ENCODE peak calls at places on chromosomes 12 and 14, in six cellular contexts. One of them, this sample, is unnamed.

GRCh38 chr12:131943876-131944275 is 5.9 kb upstream of the EP400 start:
- DNase-seq in CD8-positive, alpha-beta T cell: peak; percentile 9
- DNase-seq in amygdala: no peak
- DNase-seq in kidney epithelial cell: no peak
- DNase-seq in cardiac fibroblast: no peak
- DNase-seq in esophagus squamous epithelium: no peak
- DNase-seq in this sample: no peak

GRCh38 chr12:13661005-13661887 is 320.2 kb downstream of the GRIN2B start:
- DNase-seq in CD8-positive, alpha-beta T cell: no peak
- DNase-seq in amygdala: peak; percentile 29
- DNase-seq in kidney epithelial cell: peak; percentile 9
- DNase-seq in cardiac fibroblast: peak; percentile 61
- DNase-seq in esophagus squamous epithelium: no peak
- DNase-seq in this sample: no peak

GRCh38 chr14:90605430-90605829 is 208.6 kb downstream of the CALM1 start:
- DNase-seq in CD8-positive, alpha-beta T cell: no peak
- DNase-seq in amygdala: no peak
- DNase-seq in kidney epithelial cell: no peak
- DNase-seq in cardiac fibroblast: no peak
- DNase-seq in esophagus squamous epithelium: no peak
- DNase-seq in this sample: no peak

GRCh38 chr12:113473942-113474341 is 2.3 kb upstream of the LHX5 start:
- DNase-seq in CD8-positive, alpha-beta T cell: no peak
- DNase-seq in amygdala: no peak
- DNase-seq in kidney epithelial cell: no peak
- DNase-seq in cardiac fibroblast: no peak
- DNase-seq in esophagus squamous epithelium: no peak
- DNase-seq in this sample: no peak

GRCh38 chr12:34526946-34527345 is 504.6 kb downstream of the ALG10 start:
- DNase-seq in CD8-positive, alpha-beta T cell: no peak
- DNase-seq in amygdala: no peak
- DNase-seq in kidney epithelial cell: no peak
- DNase-seq in cardiac fibroblast: no peak
- DNase-seq in esophagus squamous epithelium: no peak
- DNase-seq in this sample: no peak

GRCh38 chr14:76261371-76261811 is 109.7 kb downstream of the GPATCH2L start:
- DNase-seq in CD8-positive, alpha-beta T cell: no peak
- DNase-seq in amygdala: no peak
- DNase-seq in kidney epithelial cell: no peak
- DNase-seq in cardiac fibroblast: peak; percentile 17
- DNase-seq in esophagus squamous epithelium: no peak
- DNase-seq in this sample: no peak

GRCh38 chr14:32354716-32355115 is 25.6 kb downstream of the AKAP6 start:
- DNase-seq in CD8-positive, alpha-beta T cell: no peak
- DNase-seq in amygdala: no peak
- DNase-seq in kidney epithelial cell: no peak
- DNase-seq in cardiac fibroblast: no peak
- DNase-seq in esophagus squamous epithelium: no peak
- DNase-seq in this sample: no peak

GRCh38 chr12:77591959-77592358 is 238.7 kb upstream of the NAV3 start:
- DNase-seq in CD8-positive, alpha-beta T cell: no peak
- DNase-seq in amygdala: no peak
- DNase-seq in kidney epithelial cell: no peak
- DNase-seq in cardiac fibroblast: no peak
- DNase-seq in esophagus squamous epithelium: no peak
- DNase-seq in this sample: no peak

GRCh38 chr12:31687101-31687527 is 27.6 kb downstream of the ETFBKMT start:
- DNase-seq in CD8-positive, alpha-beta T cell: no peak
- DNase-seq in amygdala: no peak
- DNase-seq in kidney epithelial cell: no peak
- DNase-seq in cardiac fibroblast: no peak
- DNase-seq in esophagus squamous epithelium: no peak
- DNase-seq in this sample: no peak

GRCh38 chr14:23352506-23353432 is at the start of gene SLC22A17:
- DNase-seq in CD8-positive, alpha-beta T cell: peak; percentile 79
- DNase-seq in amygdala: peak; percentile 76
- DNase-seq in kidney epithelial cell: peak; percentile 32
- DNase-seq in cardiac fibroblast: peak; percentile 85
- DNase-seq in esophagus squamous epithelium: no peak
- DNase-seq in this sample: no peak

GRCh38 chr12:93979189-93979588 is 169.2 kb upstream of the PLXNC1 start:
- DNase-seq in CD8-positive, alpha-beta T cell: no peak
- DNase-seq in amygdala: no peak
- DNase-seq in kidney epithelial cell: no peak
- DNase-seq in cardiac fibroblast: peak; percentile 49
- DNase-seq in esophagus squamous epithelium: no peak
- DNase-seq in this sample: no peak

GRCh38 chr14:105495101-105495989 is 4.3 kb downstream of the TEDC1 start:
- DNase-seq in CD8-positive, alpha-beta T cell: peak; percentile 19
- DNase-seq in amygdala: no peak
- DNase-seq in kidney epithelial cell: no peak
- DNase-seq in cardiac fibroblast: no peak
- DNase-seq in esophagus squamous epithelium: no peak
- DNase-seq in this sample: no peak

GRCh38 chr14:65847065-65847847 is 434.7 kb downstream of the FUT8 start:
- DNase-seq in CD8-positive, alpha-beta T cell: peak; percentile 84
- DNase-seq in amygdala: no peak
- DNase-seq in kidney epithelial cell: no peak
- DNase-seq in cardiac fibroblast: no peak
- DNase-seq in esophagus squamous epithelium: no peak
- DNase-seq in this sample: peak; percentile 57

GRCh38 chr12:53210843-53211242 is 3.8 kb upstream of the ITGB7 start:
- DNase-seq in CD8-positive, alpha-beta T cell: no peak
- DNase-seq in amygdala: no peak
- DNase-seq in kidney epithelial cell: no peak
- DNase-seq in cardiac fibroblast: no peak
- DNase-seq in esophagus squamous epithelium: no peak
- DNase-seq in this sample: no peak

GRCh38 chr12:129909051-129910020 is 5.5 kb upstream of the TMEM132D start:
- DNase-seq in CD8-positive, alpha-beta T cell: no peak
- DNase-seq in amygdala: no peak
- DNase-seq in kidney epithelial cell: no peak
- DNase-seq in cardiac fibroblast: no peak
- DNase-seq in esophagus squamous epithelium: no peak
- DNase-seq in this sample: no peak

GRCh38 chr14:47676301-47676617 is 854 bp upstream of the MDGA2 start:
- DNase-seq in CD8-positive, alpha-beta T cell: no peak
- DNase-seq in amygdala: no peak
- DNase-seq in kidney epithelial cell: no peak
- DNase-seq in cardiac fibroblast: no peak
- DNase-seq in esophagus squamous epithelium: no peak
- DNase-seq in this sample: no peak

GRCh38 chr14:25833341-25834121 is 764.3 kb downstream of the NOVA1 start:
- DNase-seq in CD8-positive, alpha-beta T cell: no peak
- DNase-seq in amygdala: peak; percentile 5
- DNase-seq in kidney epithelial cell: no peak
- DNase-seq in cardiac fibroblast: peak; percentile 25
- DNase-seq in esophagus squamous epithelium: no peak
- DNase-seq in this sample: no peak

GRCh38 chr12:88998421-88998820 is 353.9 kb downstream of the DUSP6 start:
- DNase-seq in CD8-positive, alpha-beta T cell: no peak
- DNase-seq in amygdala: no peak
- DNase-seq in kidney epithelial cell: no peak
- DNase-seq in cardiac fibroblast: peak; percentile 58
- DNase-seq in esophagus squamous epithelium: no peak
- DNase-seq in this sample: no peak

GRCh38 chr12:45388545-45388944 is 172.7 kb downstream of the ANO6 start:
- DNase-seq in CD8-positive, alpha-beta T cell: no peak
- DNase-seq in amygdala: peak; percentile 11
- DNase-seq in kidney epithelial cell: no peak
- DNase-seq in cardiac fibroblast: peak; percentile 76
- DNase-seq in esophagus squamous epithelium: no peak
- DNase-seq in this sample: no peak

GRCh38 chr12:13193403-13194100 is 3.0 kb upstream of the EMP1 start:
- DNase-seq in CD8-positive, alpha-beta T cell: no peak
- DNase-seq in amygdala: no peak
- DNase-seq in kidney epithelial cell: no peak
- DNase-seq in cardiac fibroblast: no peak
- DNase-seq in esophagus squamous epithelium: no peak
- DNase-seq in this sample: no peak

GRCh38 chr14:50242566-50243288 is 11.3 kb upstream of the SOS2 start:
- DNase-seq in CD8-positive, alpha-beta T cell: no peak
- DNase-seq in amygdala: no peak
- DNase-seq in kidney epithelial cell: no peak
- DNase-seq in cardiac fibroblast: no peak
- DNase-seq in esophagus squamous epithelium: no peak
- DNase-seq in this sample: no peak

GRCh38 chr12:95418142-95418541 is 55.8 kb upstream of the METAP2 start:
- DNase-seq in CD8-positive, alpha-beta T cell: no peak
- DNase-seq in amygdala: no peak
- DNase-seq in kidney epithelial cell: no peak
- DNase-seq in cardiac fibroblast: no peak
- DNase-seq in esophagus squamous epithelium: no peak
- DNase-seq in this sample: no peak

This sample was measured in NK-92 treated with Interleukin-12 subunit alpha and Interleukin-12 subunit beta, amount 100 ng/mL, for 24 hours.